ENCODE peak calls at places on chromosome 15, in four cellular contexts. G is PC-3, B is astrocyte of the cerebellum, V is choroid plexus epithelial cell. T is an unnamed sample.

GRCh38 chr15:77474310-77474986 is 53.8 kb downstream of the HMG20A start:
- DNase-seq in G (no peak), B (no peak), V (no peak), T (no peak)

GRCh38 chr15:89400121-89400996 is 65.7 kb upstream of the POLG start:
- DNase-seq in G (no peak), B (no peak), V (no peak), T (peak; percentile 79)

GRCh38 chr15:73142802-73143762 is 90.8 kb downstream of the NEO1 start:
- DNase-seq in G (no peak), B (no peak), V (no peak), T (no peak)

GRCh38 chr15:59298255-59298856 is 74.3 kb downstream of the MYO1E start:
- DNase-seq in G (peak; percentile 80), B (no peak), V (no peak), T (peak; percentile 31)

GRCh38 chr15:53910852-53911251 is 67.4 kb upstream of the UNC13C start:
- DNase-seq in G (no peak), B (no peak), V (no peak), T (no peak)

GRCh38 chr15:78325092-78325843 is 14.9 kb upstream of the CRABP1 start:
- DNase-seq in G (no peak), B (peak; percentile 42), V (peak; percentile 70), T (peak; percentile 73)

GRCh38 chr15:84921121-84921520 is 36.7 kb downstream of the SLC28A1 start:
- DNase-seq in G (no peak), B (no peak), V (no peak), T (no peak)

GRCh38 chr15:88769161-88769971 is 33.9 kb upstream of the ACAN start:
- DNase-seq in G (no peak), B (no peak), V (peak; percentile 4), T (peak; percentile 81)

GRCh38 chr15:54990793-54991192 is 205.9 kb downstream of the RSL24D1 start:
- DNase-seq in G (no peak), B (no peak), V (no peak), T (peak; percentile 49)

GRCh38 chr15:92667291-92667904 is 11.8 kb upstream of the FAM174B start:
- DNase-seq in G (peak; percentile 63), B (no peak), V (no peak), T (peak; percentile 72)

GRCh38 chr15:83565553-83566159 is 88.3 kb upstream of the ADAMTSL3 start:
- DNase-seq in G (peak; percentile 71), B (peak; percentile 24), V (peak; percentile 60), T (no peak)

GRCh38 chr15:69609176-69609575 is 156.6 kb downstream of the RPLP1 start:
- DNase-seq in G (peak; percentile 39), B (no peak), V (peak; percentile 88), T (peak; percentile 16)

GRCh38 chr15:65583701-65584100 is 27.2 kb downstream of the INTS14 start:
- DNase-seq in G (no peak), B (peak; percentile 12), V (peak; percentile 86), T (no peak)

GRCh38 chr15:29787767-29788166 is 34.5 kb downstream of the TJP1 start:
- DNase-seq in G (no peak), B (no peak), V (no peak), T (no peak)

DNA sequence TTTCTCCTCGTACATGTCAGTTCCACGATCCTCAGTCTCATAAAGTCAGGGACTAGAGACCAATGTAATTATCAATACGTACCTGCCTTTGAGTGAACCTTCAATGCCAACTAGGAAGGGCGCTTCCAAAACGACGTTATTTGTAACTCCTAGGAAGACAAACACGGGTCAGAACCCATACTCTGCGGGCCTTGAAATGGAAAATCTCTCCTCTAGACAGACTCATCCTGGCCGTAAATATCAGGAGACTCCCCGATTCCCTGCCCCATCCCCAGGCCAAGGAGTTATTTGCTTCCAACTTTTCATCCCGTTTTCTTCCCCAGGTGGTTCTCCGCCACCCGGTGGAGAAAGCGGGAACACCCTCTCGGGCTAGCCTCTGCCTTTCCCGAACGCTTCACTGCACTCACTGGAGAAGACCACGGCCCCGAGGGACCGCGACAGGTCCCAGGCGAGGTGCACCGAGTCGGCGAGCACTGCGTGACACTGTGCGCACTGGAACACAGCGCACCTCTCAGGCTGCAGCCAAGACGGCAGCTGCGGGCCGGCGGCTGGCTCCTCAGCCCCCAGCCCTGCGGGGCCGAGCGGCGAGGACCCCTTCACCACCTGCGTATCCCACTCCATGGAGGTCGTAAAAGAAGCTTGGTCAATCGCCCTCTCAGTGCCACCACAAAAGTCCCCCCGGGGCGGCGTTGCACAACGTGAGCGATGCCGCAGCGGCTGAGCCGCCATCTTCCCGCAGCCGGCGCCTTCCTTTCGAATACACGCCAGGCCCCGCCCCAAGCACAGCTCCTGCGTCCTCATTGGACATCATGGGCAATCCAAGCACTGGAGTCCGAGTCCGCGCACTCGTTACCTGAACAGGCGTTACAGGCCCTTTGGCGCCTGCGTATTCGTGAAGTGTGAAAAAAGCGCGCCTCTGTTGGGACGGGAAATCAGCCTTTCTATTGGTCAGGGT is at the start of gene OIP5:
- DNase-seq in G (peak; percentile 100), B (peak; percentile 100), V (peak; percentile 100), T (peak; percentile 99)
- TF ChIP-seq CTCF in G (peak; percentile 71), B (peak; percentile 84), V (peak; percentile 82), T (peak; percentile 88)

GRCh38 chr15:63048986-63049665 is 6.6 kb downstream of the TPM1 start:
- DNase-seq in G (peak; percentile 78), B (no peak), V (peak; percentile 69), T (peak; percentile 80)
- TF ChIP-seq CTCF in G (peak; percentile 21), B (no peak), V (no peak), T (no peak)

DNA sequence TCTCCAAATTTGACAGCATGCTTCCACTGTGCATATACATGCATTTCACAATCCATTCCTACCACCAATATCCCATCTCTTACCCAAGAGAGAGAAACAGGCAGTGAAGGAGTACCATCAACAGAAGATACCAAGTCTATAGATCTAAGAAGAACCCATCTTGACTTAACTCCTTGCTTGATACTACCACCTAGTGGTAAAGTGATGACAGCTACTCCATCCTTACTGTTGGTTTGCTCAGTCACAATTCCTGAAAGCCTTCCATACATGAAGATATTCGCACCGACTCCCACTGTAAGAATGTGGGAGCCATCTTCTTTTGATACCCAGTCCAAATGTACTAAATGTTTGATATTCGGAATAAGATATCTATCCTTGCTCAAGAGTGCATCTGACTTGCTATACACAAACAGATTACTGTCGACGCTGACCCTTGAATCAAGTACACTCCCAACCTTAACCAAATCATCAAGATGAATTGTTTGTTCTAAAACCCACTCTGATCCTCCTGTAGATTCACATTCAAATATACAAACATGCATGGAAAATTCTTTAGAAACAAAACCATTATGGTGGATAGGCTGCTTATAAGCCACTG is 123.1 kb downstream of the DMXL2 start:
- DNase-seq in G (peak; percentile 60), B (peak; percentile 35), V (peak; percentile 74), T (no peak)
- TF ChIP-seq CTCF in G (peak; percentile 77), B (peak; percentile 70), V (peak; percentile 69), T (peak; percentile 87)

GRCh38 chr15:40790723-40791122 is 16.2 kb upstream of the ZFYVE19 start:
- DNase-seq in G (peak; percentile 10), B (no peak), V (peak; percentile 49), T (no peak)
- TF ChIP-seq CTCF in G (no peak), B (no peak), V (no peak), T (no peak)